ENCODE peak calls at places on chromosomes 13 and 19, in seven cellular contexts. J, E, Y, T, L, P and G are unnamed samples.

GRCh38 chr19:38599722-38600121 is 18.0 kb downstream of the MAP4K1 start:
- DNase-seq in J (no peak), E (no peak), Y (no peak), T (no peak), L (no peak), P (no peak), G (no peak)

GRCh38 chr19:13430790-13431582 is 75.3 kb downstream of the CACNA1A start:
- DNase-seq in J (peak; percentile 39), E (peak; percentile 43), Y (peak; percentile 29), T (no peak), L (no peak), P (peak; percentile 35), G (peak; percentile 21)

GRCh38 chr13:51041126-51041525 is 69.9 kb downstream of the C13orf42 start:
- DNase-seq in J (no peak), E (no peak), Y (no peak), T (no peak), L (no peak), P (no peak), G (no peak)

GRCh38 chr13:75196112-75196855 is 285.7 kb downstream of the TBC1D4 start:
- DNase-seq in J (no peak), E (no peak), Y (no peak), T (no peak), L (no peak), P (no peak), G (no peak)

GRCh38 chr13:47903836-47904235 is 97.2 kb downstream of the SUCLA2 start:
- DNase-seq in J (no peak), E (no peak), Y (no peak), T (no peak), L (no peak), P (no peak), G (no peak)

GRCh38 chr19:56261145-56261544 is 11.4 kb upstream of the EDDM13 start:
- DNase-seq in J (no peak), E (no peak), Y (no peak), T (no peak), L (no peak), P (no peak), G (no peak)

GRCh38 chr19:37655689-37656491 is 625 bp upstream of the ZFP30 start:
- DNase-seq in J (peak; percentile 86), E (peak; percentile 91), Y (peak; percentile 86), T (peak; percentile 78), L (peak; percentile 91), P (peak; percentile 79), G (peak; percentile 86)

GRCh38 chr13:45464141-45464686 is 525 bp upstream of the COG3 start:
- DNase-seq in J (no peak), E (no peak), Y (no peak), T (no peak), L (no peak), P (no peak), G (no peak)

GRCh38 chr13:99153219-99153618 is 47.4 kb upstream of the UBAC2 start:
- DNase-seq in J (no peak), E (peak; percentile 3), Y (no peak), T (no peak), L (no peak), P (no peak), G (peak; percentile 19)

GRCh38 chr13:65063753-65064152 is 2166.4 kb downstream of the PCDH9 start:
- DNase-seq in J (no peak), E (peak; percentile 30), Y (no peak), T (no peak), L (no peak), P (no peak), G (no peak)

GRCh38 chr13:59946924-59947323 is 216.8 kb downstream of the DIAPH3 start:
- DNase-seq in J (no peak), E (no peak), Y (no peak), T (no peak), L (no peak), P (no peak), G (no peak)

GRCh38 chr13:94362411-94362909 is 117.0 kb downstream of the DCT start:
- DNase-seq in J (no peak), E (peak; percentile 80), Y (peak; percentile 81), T (no peak), L (peak; percentile 82), P (peak; percentile 48), G (peak; percentile 84)

GRCh38 chr13:92806215-92806614 is 420.4 kb upstream of the GPC6 start:
- DNase-seq in J (no peak), E (no peak), Y (peak; percentile 5), T (no peak), L (no peak), P (no peak), G (no peak)

GRCh38 chr13:26656919-26657318 is 99.4 kb downstream of the WASF3 start:
- DNase-seq in J (no peak), E (no peak), Y (no peak), T (no peak), L (no peak), P (no peak), G (peak; percentile 51)

GRCh38 chr13:109345433-109345941 is 440.9 kb downstream of the IRS2 start:
- DNase-seq in J (no peak), E (no peak), Y (no peak), T (no peak), L (no peak), P (no peak), G (no peak)

GRCh38 chr13:107576430-107576829 is 638.9 kb downstream of the LIG4 start:
- DNase-seq in J (no peak), E (no peak), Y (no peak), T (no peak), L (no peak), P (no peak), G (no peak)

GRCh38 chr19:14830702-14831101 is 4.3 kb downstream of the OR7A5 start:
- DNase-seq in J (no peak), E (no peak), Y (no peak), T (no peak), L (no peak), P (no peak), G (peak; percentile 77)

GRCh38 chr13:69109891-69110525 is 997.6 kb upstream of the ATXN8OS start:
- DNase-seq in J (no peak), E (no peak), Y (no peak), T (no peak), L (no peak), P (no peak), G (no peak)

GRCh38 chr19:18415177-18415867 is 3.9 kb upstream of the SSBP4 start:
- DNase-seq in J (peak; percentile 72), E (no peak), Y (peak; percentile 62), T (no peak), L (peak; percentile 92), P (no peak), G (peak; percentile 80)

GRCh38 chr13:20997301-20998061 is 63.9 kb downstream of the LATS2 start:
- DNase-seq in J (no peak), E (no peak), Y (no peak), T (no peak), L (no peak), P (no peak), G (peak; percentile 22)

GRCh38 chr13:21001471-21001870 is 59.9 kb downstream of the LATS2 start:
- DNase-seq in J (no peak), E (no peak), Y (no peak), T (no peak), L (no peak), P (no peak), G (no peak)

GRCh38 chr13:21005193-21005592 is 56.2 kb downstream of the LATS2 start:
- DNase-seq in J (no peak), E (no peak), Y (no peak), T (no peak), L (no peak), P (no peak), G (peak; percentile 63)

GRCh38 chr13:20998649-20999415 is 62.6 kb downstream of the LATS2 start:
- DNase-seq in J (no peak), E (no peak), Y (no peak), T (no peak), L (no peak), P (no peak), G (no peak)

GRCh38 chr13:21000647-21001046 is 60.7 kb downstream of the LATS2 start:
- DNase-seq in J (no peak), E (no peak), Y (no peak), T (no peak), L (no peak), P (no peak), G (no peak)
- TF ChIP-seq POLR2A in J (no peak), E (no peak), Y (no peak), T (no peak), L (no peak), P (no peak), G (no peak)

GRCh38 chr19:48993175-48994034 is at the start of the genes GYS1 and RUVBL2:
- DNase-seq in J (peak; percentile 100), E (peak; percentile 100), Y (peak; percentile 100), T (peak; percentile 99), L (peak; percentile 100), P (peak; percentile 100), G (peak; percentile 100)
- TF ChIP-seq POLR2A in J (peak; percentile 92), E (peak; percentile 92), Y (peak; percentile 84), T (peak; percentile 65), L (peak; percentile 94), P (peak; percentile 54), G (peak; percentile 73)

GRCh38 chr13:79503473-79504017 is 22.6 kb downstream of the NDFIP2 start:
- DNase-seq in J (no peak), E (no peak), Y (no peak), T (no peak), L (no peak), P (no peak), G (no peak)
- TF ChIP-seq POLR2A in J (no peak), E (no peak), Y (no peak), T (no peak), L (no peak), P (no peak), G (no peak)

GRCh38 chr13:113231306-113232207 is 22.1 kb downstream of the CUL4A start:
- DNase-seq in J (no peak), E (no peak), Y (no peak), T (no peak), L (no peak), P (no peak), G (no peak)

GRCh38 chr13:113233101-113233500 is 23.7 kb downstream of the CUL4A start:
- DNase-seq in J (no peak), E (no peak), Y (no peak), T (no peak), L (no peak), P (no peak), G (no peak)

GRCh38 chr13:113229791-113230190 is 20.4 kb downstream of the CUL4A start:
- DNase-seq in J (no peak), E (no peak), Y (no peak), T (no peak), L (no peak), P (no peak), G (no peak)

GRCh38 chr13:113226873-113227272 is 17.5 kb downstream of the CUL4A start:
- DNase-seq in J (no peak), E (no peak), Y (no peak), T (no peak), L (no peak), P (no peak), G (no peak)

DNA sequence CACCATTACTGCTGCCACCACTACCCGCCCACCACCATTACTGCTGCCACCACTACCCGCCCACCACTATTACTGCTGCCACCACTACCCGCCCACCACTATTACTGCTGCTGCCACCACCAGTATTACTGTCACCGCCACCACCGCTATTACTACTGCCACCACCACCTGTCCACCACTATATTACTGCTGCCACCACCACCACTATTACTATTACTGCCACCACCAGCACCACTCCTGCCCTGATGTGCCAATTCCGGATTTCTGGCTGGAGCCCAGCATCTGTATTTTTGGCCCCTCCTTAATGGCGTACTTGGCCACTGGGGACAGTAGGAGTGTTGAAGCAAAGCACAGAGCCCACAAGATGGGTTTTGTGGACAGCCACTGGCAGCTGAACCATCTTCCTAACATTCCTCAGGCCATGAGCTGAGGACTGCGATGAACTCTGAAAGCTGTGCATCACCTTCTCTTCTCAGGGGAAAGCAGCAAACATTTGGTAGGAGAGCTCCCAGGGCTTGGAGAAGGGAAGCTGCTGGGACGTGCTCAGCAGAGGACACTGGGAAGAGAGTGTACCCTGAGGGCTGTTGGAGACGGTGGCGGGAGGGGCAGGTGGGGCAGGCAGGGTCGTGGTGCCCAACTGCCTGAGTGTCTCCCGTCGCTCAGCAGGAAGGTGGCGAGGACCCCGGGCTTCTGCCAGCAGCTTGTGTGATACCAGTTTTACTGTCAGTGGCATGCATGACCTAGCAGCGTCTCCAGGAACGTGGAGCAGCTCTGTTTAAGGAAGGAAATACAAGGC is 23.0 kb downstream of the CUL4A start:
- DNase-seq in J (no peak), E (no peak), Y (no peak), T (no peak), L (no peak), P (no peak), G (no peak)
- TF ChIP-seq POLR2A in J (no peak), E (no peak), Y (no peak), T (no peak), L (no peak), P (no peak), G (no peak)